ENCODE peak calls at places on chromosomes 2 and 18, in five cellular contexts. One of them, this sample, is unnamed.

GRCh38 chr2:216792222-216793001 is 67.5 kb downstream of the TNP1 start:
- DNase-seq in NCI-H1436: peak
- DNase-seq in NCI-H1105: no peak
- DNase-seq in activated T-cell treated with anti-CD3 and anti-CD28 coated beads for 48 hours: no peak
- DNase-seq in PC-3: peak
- DNase-seq in this sample: no peak

GRCh38 chr2:218896501-218897393 is 16.1 kb downstream of the WNT10A start:
- DNase-seq in NCI-H1436: no peak
- DNase-seq in NCI-H1105: peak
- DNase-seq in activated T-cell treated with anti-CD3 and anti-CD28 coated beads for 48 hours: peak
- DNase-seq in PC-3: peak
- DNase-seq in this sample: no peak

GRCh38 chr18:26436176-26437031 is 111.9 kb downstream of the KCTD1 start:
- DNase-seq in NCI-H1436: no peak
- DNase-seq in NCI-H1105: no peak
- DNase-seq in activated T-cell treated with anti-CD3 and anti-CD28 coated beads for 48 hours: no peak
- DNase-seq in PC-3: peak
- DNase-seq in this sample: no peak

GRCh38 chr2:112194480-112194879 is 56.3 kb downstream of the FBLN7 start:
- DNase-seq in NCI-H1436: no peak
- DNase-seq in NCI-H1105: no peak
- DNase-seq in activated T-cell treated with anti-CD3 and anti-CD28 coated beads for 48 hours: no peak
- DNase-seq in PC-3: no peak
- DNase-seq in this sample: no peak

GRCh38 chr2:236177604-236177966 is 9.4 kb upstream of the GBX2 start:
- DNase-seq in NCI-H1436: peak
- DNase-seq in NCI-H1105: peak
- DNase-seq in activated T-cell treated with anti-CD3 and anti-CD28 coated beads for 48 hours: peak
- DNase-seq in PC-3: peak
- DNase-seq in this sample: no peak

GRCh38 chr2:43100883-43101662 is 125.3 kb downstream of the ZFP36L2 start:
- DNase-seq in NCI-H1436: no peak
- DNase-seq in NCI-H1105: peak
- DNase-seq in activated T-cell treated with anti-CD3 and anti-CD28 coated beads for 48 hours: no peak
- DNase-seq in PC-3: peak
- DNase-seq in this sample: no peak

GRCh38 chr2:144481666-144482065 is 38.3 kb downstream of the ZEB2 start:
- DNase-seq in NCI-H1436: no peak
- DNase-seq in NCI-H1105: no peak
- DNase-seq in activated T-cell treated with anti-CD3 and anti-CD28 coated beads for 48 hours: no peak
- DNase-seq in PC-3: peak
- DNase-seq in this sample: no peak

GRCh38 chr18:68489018-68489792 is 225.7 kb downstream of the TMX3 start:
- DNase-seq in NCI-H1436: no peak
- DNase-seq in NCI-H1105: no peak
- DNase-seq in activated T-cell treated with anti-CD3 and anti-CD28 coated beads for 48 hours: no peak
- DNase-seq in PC-3: peak
- DNase-seq in this sample: no peak

GRCh38 chr18:48670751-48671560 is 132.1 kb downstream of the CTIF start:
- DNase-seq in NCI-H1436: no peak
- DNase-seq in NCI-H1105: no peak
- DNase-seq in activated T-cell treated with anti-CD3 and anti-CD28 coated beads for 48 hours: no peak
- DNase-seq in PC-3: no peak
- DNase-seq in this sample: no peak

GRCh38 chr2:88755836-88756235 is 64.4 kb downstream of the RPIA start:
- DNase-seq in NCI-H1436: no peak
- DNase-seq in NCI-H1105: no peak
- DNase-seq in activated T-cell treated with anti-CD3 and anti-CD28 coated beads for 48 hours: no peak
- DNase-seq in PC-3: no peak
- DNase-seq in this sample: no peak

GRCh38 chr2:236600892-236601291 is 31.3 kb downstream of the ACKR3 start:
- DNase-seq in NCI-H1436: peak
- DNase-seq in NCI-H1105: peak
- DNase-seq in activated T-cell treated with anti-CD3 and anti-CD28 coated beads for 48 hours: no peak
- DNase-seq in PC-3: peak
- DNase-seq in this sample: peak

GRCh38 chr2:1528273-1529064 is 115.2 kb downstream of the TPO start:
- DNase-seq in NCI-H1436: no peak
- DNase-seq in NCI-H1105: no peak
- DNase-seq in activated T-cell treated with anti-CD3 and anti-CD28 coated beads for 48 hours: no peak
- DNase-seq in PC-3: no peak
- DNase-seq in this sample: no peak

GRCh38 chr2:64876137-64876647 is 113.0 kb upstream of the SLC1A4 start:
- DNase-seq in NCI-H1436: no peak
- DNase-seq in NCI-H1105: no peak
- DNase-seq in activated T-cell treated with anti-CD3 and anti-CD28 coated beads for 48 hours: no peak
- DNase-seq in PC-3: peak
- DNase-seq in this sample: no peak

GRCh38 chr2:192197387-192197786 is 2.7 kb upstream of the TMEFF2 start:
- DNase-seq in NCI-H1436: no peak
- DNase-seq in NCI-H1105: no peak
- DNase-seq in activated T-cell treated with anti-CD3 and anti-CD28 coated beads for 48 hours: no peak
- DNase-seq in PC-3: peak
- DNase-seq in this sample: no peak

GRCh38 chr18:3248670-3249359 is 1.2 kb downstream of the MYL12A start:
- DNase-seq in NCI-H1436: no peak
- DNase-seq in NCI-H1105: no peak
- DNase-seq in activated T-cell treated with anti-CD3 and anti-CD28 coated beads for 48 hours: no peak
- DNase-seq in PC-3: peak
- DNase-seq in this sample: no peak

GRCh38 chr2:43458002-43458628 is 137.7 kb downstream of the THADA start:
- DNase-seq in NCI-H1436: no peak
- DNase-seq in NCI-H1105: no peak
- DNase-seq in activated T-cell treated with anti-CD3 and anti-CD28 coated beads for 48 hours: no peak
- DNase-seq in PC-3: peak
- DNase-seq in this sample: no peak

GRCh38 chr2:181750305-181750704 is 70.0 kb upstream of the NEUROD1 start:
- DNase-seq in NCI-H1436: no peak
- DNase-seq in NCI-H1105: no peak
- DNase-seq in activated T-cell treated with anti-CD3 and anti-CD28 coated beads for 48 hours: no peak
- DNase-seq in PC-3: no peak
- DNase-seq in this sample: no peak

GRCh38 chr2:191166111-191166755 is 15.4 kb upstream of the STAT4 start:
- DNase-seq in NCI-H1436: no peak
- DNase-seq in NCI-H1105: peak
- DNase-seq in activated T-cell treated with anti-CD3 and anti-CD28 coated beads for 48 hours: no peak
- DNase-seq in PC-3: peak
- DNase-seq in this sample: no peak

GRCh38 chr2:162041465-162041864 is 32.5 kb downstream of the DPP4 start:
- DNase-seq in NCI-H1436: no peak
- DNase-seq in NCI-H1105: no peak
- DNase-seq in activated T-cell treated with anti-CD3 and anti-CD28 coated beads for 48 hours: no peak
- DNase-seq in PC-3: no peak
- DNase-seq in this sample: no peak

GRCh38 chr2:104583791-104584190 is 270.1 kb upstream of the POU3F3 start:
- DNase-seq in NCI-H1436: no peak
- DNase-seq in NCI-H1105: no peak
- DNase-seq in activated T-cell treated with anti-CD3 and anti-CD28 coated beads for 48 hours: no peak
- DNase-seq in PC-3: no peak
- DNase-seq in this sample: no peak

GRCh38 chr2:54636425-54637139 is 86.9 kb upstream of the EML6 start:
- DNase-seq in NCI-H1436: no peak
- DNase-seq in NCI-H1105: no peak
- DNase-seq in activated T-cell treated with anti-CD3 and anti-CD28 coated beads for 48 hours: no peak
- DNase-seq in PC-3: no peak
- DNase-seq in this sample: no peak

GRCh38 chr2:101698419-101699190 is 1.1 kb downstream of the MAP4K4 start:
- DNase-seq in NCI-H1436: no peak
- DNase-seq in NCI-H1105: no peak
- DNase-seq in activated T-cell treated with anti-CD3 and anti-CD28 coated beads for 48 hours: no peak
- DNase-seq in PC-3: peak
- DNase-seq in this sample: no peak

GRCh38 chr2:41791523-41791922 is 256.3 kb upstream of the PKDCC start:
- DNase-seq in NCI-H1436: no peak
- DNase-seq in NCI-H1105: no peak
- DNase-seq in activated T-cell treated with anti-CD3 and anti-CD28 coated beads for 48 hours: no peak
- DNase-seq in PC-3: peak
- DNase-seq in this sample: no peak

GRCh38 chr2:85250045-85250444 is 77.7 kb downstream of the TGOLN2 start:
- DNase-seq in NCI-H1436: no peak
- DNase-seq in NCI-H1105: no peak
- DNase-seq in activated T-cell treated with anti-CD3 and anti-CD28 coated beads for 48 hours: no peak
- DNase-seq in PC-3: no peak
- DNase-seq in this sample: no peak

GRCh38 chr2:43224571-43225092 is 1.8 kb downstream of the ZFP36L2 start:
- DNase-seq in NCI-H1436: no peak
- DNase-seq in NCI-H1105: no peak
- DNase-seq in activated T-cell treated with anti-CD3 and anti-CD28 coated beads for 48 hours: peak
- DNase-seq in PC-3: peak
- DNase-seq in this sample: no peak

GRCh38 chr2:151043484-151043883 is 218.2 kb downstream of the RBM43 start:
- DNase-seq in NCI-H1436: no peak
- DNase-seq in NCI-H1105: no peak
- DNase-seq in activated T-cell treated with anti-CD3 and anti-CD28 coated beads for 48 hours: no peak
- DNase-seq in PC-3: peak
- DNase-seq in this sample: peak

GRCh38 chr2:173079968-173080860 is 4.6 kb downstream of the MAP3K20 start:
- DNase-seq in NCI-H1436: no peak
- DNase-seq in NCI-H1105: no peak
- DNase-seq in activated T-cell treated with anti-CD3 and anti-CD28 coated beads for 48 hours: no peak
- DNase-seq in PC-3: peak
- DNase-seq in this sample: no peak

GRCh38 chr2:157821519-157822131 is 54.5 kb downstream of the ACVR1 start:
- DNase-seq in NCI-H1436: no peak
- DNase-seq in NCI-H1105: no peak
- DNase-seq in activated T-cell treated with anti-CD3 and anti-CD28 coated beads for 48 hours: no peak
- DNase-seq in PC-3: no peak
- DNase-seq in this sample: no peak

GRCh38 chr18:44835555-44836156 is 155.0 kb downstream of the SETBP1 start:
- DNase-seq in NCI-H1436: no peak
- DNase-seq in NCI-H1105: no peak
- DNase-seq in activated T-cell treated with anti-CD3 and anti-CD28 coated beads for 48 hours: no peak
- DNase-seq in PC-3: no peak
- DNase-seq in this sample: no peak

GRCh38 chr18:77765468-77765867 is 515.8 kb downstream of the GALR1 start:
- DNase-seq in NCI-H1436: peak
- DNase-seq in NCI-H1105: peak
- DNase-seq in activated T-cell treated with anti-CD3 and anti-CD28 coated beads for 48 hours: no peak
- DNase-seq in PC-3: peak
- DNase-seq in this sample: peak

GRCh38 chr2:20391951-20392699 is 41.5 kb upstream of the PUM2 start:
- DNase-seq in NCI-H1436: no peak
- DNase-seq in NCI-H1105: no peak
- DNase-seq in activated T-cell treated with anti-CD3 and anti-CD28 coated beads for 48 hours: no peak
- DNase-seq in PC-3: peak
- DNase-seq in this sample: no peak

This sample was measured in NCI-H187.